ENCODE peak calls at places on chromosomes 5 and 9, in six cellular contexts. One of them, this sample, is unnamed.

GRCh38 chr9:127742435-127743088 is 7.5 kb upstream of the TOR2A start:
- DNase-seq in lower lobe of right lung: no peak
- DNase-seq in HuH-7.5: peak; percentile 88
- DNase-seq in activated CD4-positive, alpha-beta T cell treated with anti-CD3 and anti-CD28 coated beads, Interleukin-2, amount 50 U/mL, for 1 hour: no peak
- DNase-seq in left kidney: peak; percentile 98
- DNase-seq in right atrium auricular region: no peak
- DNase-seq in this sample: no peak

GRCh38 chr5:33837301-33837700 is 54.5 kb downstream of the ADAMTS12 start:
- DNase-seq in HuH-7.5: no peak
- DNase-seq in activated CD4-positive, alpha-beta T cell treated with anti-CD3 and anti-CD28 coated beads, Interleukin-2, amount 50 U/mL, for 1 hour: no peak
- DNase-seq in right atrium auricular region: no peak
- DNase-seq in left kidney: no peak
- DNase-seq in lower lobe of right lung: no peak
- DNase-seq in this sample: no peak

GRCh38 chr9:129544766-129545165 is 76.1 kb downstream of the C9orf50 start:
- DNase-seq in left kidney: no peak
- DNase-seq in lower lobe of right lung: no peak
- DNase-seq in right atrium auricular region: no peak
- DNase-seq in HuH-7.5: no peak
- DNase-seq in activated CD4-positive, alpha-beta T cell treated with anti-CD3 and anti-CD28 coated beads, Interleukin-2, amount 50 U/mL, for 1 hour: no peak
- DNase-seq in this sample: no peak

GRCh38 chr5:143427122-143427735 is 23.7 kb upstream of the NR3C1 start:
- DNase-seq in left kidney: no peak
- DNase-seq in lower lobe of right lung: no peak
- DNase-seq in HuH-7.5: no peak
- DNase-seq in activated CD4-positive, alpha-beta T cell treated with anti-CD3 and anti-CD28 coated beads, Interleukin-2, amount 50 U/mL, for 1 hour: no peak
- DNase-seq in right atrium auricular region: no peak
- DNase-seq in this sample: no peak

GRCh38 chr5:72244862-72245371 is 75.1 kb downstream of the MRPS27 start:
- DNase-seq in right atrium auricular region: no peak
- DNase-seq in HuH-7.5: peak; percentile 3
- DNase-seq in left kidney: peak; percentile 64
- DNase-seq in activated CD4-positive, alpha-beta T cell treated with anti-CD3 and anti-CD28 coated beads, Interleukin-2, amount 50 U/mL, for 1 hour: no peak
- DNase-seq in lower lobe of right lung: no peak
- DNase-seq in this sample: no peak

GRCh38 chr9:88530051-88530450 is 4.9 kb upstream of the NXNL2 start:
- DNase-seq in activated CD4-positive, alpha-beta T cell treated with anti-CD3 and anti-CD28 coated beads, Interleukin-2, amount 50 U/mL, for 1 hour: no peak
- DNase-seq in left kidney: no peak
- DNase-seq in right atrium auricular region: no peak
- DNase-seq in lower lobe of right lung: no peak
- DNase-seq in HuH-7.5: no peak
- DNase-seq in this sample: no peak

GRCh38 chr9:94630833-94631232 is 8.5 kb downstream of the FBP1 start:
- DNase-seq in left kidney: peak; percentile 38
- DNase-seq in HuH-7.5: no peak
- DNase-seq in activated CD4-positive, alpha-beta T cell treated with anti-CD3 and anti-CD28 coated beads, Interleukin-2, amount 50 U/mL, for 1 hour: no peak
- DNase-seq in lower lobe of right lung: no peak
- DNase-seq in right atrium auricular region: no peak
- DNase-seq in this sample: no peak

GRCh38 chr5:111530298-111530740 is 18.0 kb upstream of the STARD4 start:
- DNase-seq in left kidney: peak; percentile 61
- DNase-seq in activated CD4-positive, alpha-beta T cell treated with anti-CD3 and anti-CD28 coated beads, Interleukin-2, amount 50 U/mL, for 1 hour: peak; percentile 83
- DNase-seq in HuH-7.5: no peak
- DNase-seq in lower lobe of right lung: peak; percentile 86
- DNase-seq in right atrium auricular region: peak; percentile 81
- DNase-seq in this sample: no peak

GRCh38 chr9:134234001-134234660 is 69.8 kb upstream of the RNU6ATAC start:
- DNase-seq in activated CD4-positive, alpha-beta T cell treated with anti-CD3 and anti-CD28 coated beads, Interleukin-2, amount 50 U/mL, for 1 hour: no peak
- DNase-seq in right atrium auricular region: no peak
- DNase-seq in lower lobe of right lung: no peak
- DNase-seq in left kidney: no peak
- DNase-seq in HuH-7.5: no peak
- DNase-seq in this sample: no peak

GRCh38 chr5:177524539-177524900 is 7.8 kb upstream of the DDX41 start:
- DNase-seq in lower lobe of right lung: no peak
- DNase-seq in left kidney: no peak
- DNase-seq in right atrium auricular region: no peak
- DNase-seq in HuH-7.5: no peak
- DNase-seq in activated CD4-positive, alpha-beta T cell treated with anti-CD3 and anti-CD28 coated beads, Interleukin-2, amount 50 U/mL, for 1 hour: no peak
- DNase-seq in this sample: peak; percentile 86

GRCh38 chr5:53712327-53712726 is 151.9 kb downstream of the NDUFS4 start:
- DNase-seq in HuH-7.5: no peak
- DNase-seq in right atrium auricular region: no peak
- DNase-seq in left kidney: no peak
- DNase-seq in lower lobe of right lung: no peak
- DNase-seq in activated CD4-positive, alpha-beta T cell treated with anti-CD3 and anti-CD28 coated beads, Interleukin-2, amount 50 U/mL, for 1 hour: no peak
- DNase-seq in this sample: no peak

GRCh38 chr9:119533509-119533908 is 164.3 kb upstream of the BRINP1 start:
- DNase-seq in left kidney: peak; percentile 89
- DNase-seq in activated CD4-positive, alpha-beta T cell treated with anti-CD3 and anti-CD28 coated beads, Interleukin-2, amount 50 U/mL, for 1 hour: no peak
- DNase-seq in HuH-7.5: no peak
- DNase-seq in right atrium auricular region: no peak
- DNase-seq in lower lobe of right lung: no peak
- DNase-seq in this sample: no peak

GRCh38 chr5:68446487-68446894 is 230.9 kb downstream of the PIK3R1 start:
- DNase-seq in lower lobe of right lung: no peak
- DNase-seq in HuH-7.5: no peak
- DNase-seq in left kidney: no peak
- DNase-seq in activated CD4-positive, alpha-beta T cell treated with anti-CD3 and anti-CD28 coated beads, Interleukin-2, amount 50 U/mL, for 1 hour: no peak
- DNase-seq in right atrium auricular region: no peak
- DNase-seq in this sample: no peak

GRCh38 chr9:121840838-121841760 is 189.7 kb downstream of the DAB2IP start:
- DNase-seq in right atrium auricular region: no peak
- DNase-seq in HuH-7.5: no peak
- DNase-seq in activated CD4-positive, alpha-beta T cell treated with anti-CD3 and anti-CD28 coated beads, Interleukin-2, amount 50 U/mL, for 1 hour: no peak
- DNase-seq in left kidney: peak; percentile 88
- DNase-seq in lower lobe of right lung: no peak
- DNase-seq in this sample: peak; percentile 63

GRCh38 chr5:57527875-57528274 is 45.3 kb upstream of the ACTBL2 start:
- DNase-seq in lower lobe of right lung: no peak
- DNase-seq in right atrium auricular region: no peak
- DNase-seq in HuH-7.5: no peak
- DNase-seq in activated CD4-positive, alpha-beta T cell treated with anti-CD3 and anti-CD28 coated beads, Interleukin-2, amount 50 U/mL, for 1 hour: no peak
- DNase-seq in left kidney: peak; percentile 70
- DNase-seq in this sample: no peak

GRCh38 chr9:78130004-78130403 is 98.4 kb upstream of the GNAQ start:
- DNase-seq in activated CD4-positive, alpha-beta T cell treated with anti-CD3 and anti-CD28 coated beads, Interleukin-2, amount 50 U/mL, for 1 hour: no peak
- DNase-seq in left kidney: peak; percentile 47
- DNase-seq in lower lobe of right lung: peak; percentile 57
- DNase-seq in HuH-7.5: no peak
- DNase-seq in right atrium auricular region: no peak
- DNase-seq in this sample: no peak

GRCh38 chr5:143933434-143933833 is 121.5 kb downstream of the HMHB1 start:
- DNase-seq in lower lobe of right lung: no peak
- DNase-seq in HuH-7.5: no peak
- DNase-seq in left kidney: no peak
- DNase-seq in activated CD4-positive, alpha-beta T cell treated with anti-CD3 and anti-CD28 coated beads, Interleukin-2, amount 50 U/mL, for 1 hour: no peak
- DNase-seq in right atrium auricular region: no peak
- DNase-seq in this sample: no peak

GRCh38 chr5:173884402-173885053 is 3.6 kb upstream of the CPEB4 start:
- DNase-seq in activated CD4-positive, alpha-beta T cell treated with anti-CD3 and anti-CD28 coated beads, Interleukin-2, amount 50 U/mL, for 1 hour: peak; percentile 23
- DNase-seq in HuH-7.5: no peak
- DNase-seq in left kidney: no peak
- DNase-seq in right atrium auricular region: no peak
- DNase-seq in lower lobe of right lung: peak; percentile 44
- DNase-seq in this sample: no peak

GRCh38 chr5:10511741-10512640 is 51.9 kb upstream of the ANKRD33B start:
- DNase-seq in HuH-7.5: no peak
- DNase-seq in left kidney: no peak
- DNase-seq in right atrium auricular region: no peak
- DNase-seq in lower lobe of right lung: no peak
- DNase-seq in activated CD4-positive, alpha-beta T cell treated with anti-CD3 and anti-CD28 coated beads, Interleukin-2, amount 50 U/mL, for 1 hour: no peak
- DNase-seq in this sample: no peak

GRCh38 chr5:107542428-107542827 is 128.3 kb downstream of the EFNA5 start:
- DNase-seq in HuH-7.5: peak; percentile 10
- DNase-seq in right atrium auricular region: peak; percentile 92
- DNase-seq in activated CD4-positive, alpha-beta T cell treated with anti-CD3 and anti-CD28 coated beads, Interleukin-2, amount 50 U/mL, for 1 hour: no peak
- DNase-seq in left kidney: no peak
- DNase-seq in lower lobe of right lung: peak; percentile 73
- DNase-seq in this sample: no peak

GRCh38 chr9:78261403-78262001 is 25.6 kb downstream of the CEP78 start:
- DNase-seq in right atrium auricular region: no peak
- DNase-seq in lower lobe of right lung: no peak
- DNase-seq in activated CD4-positive, alpha-beta T cell treated with anti-CD3 and anti-CD28 coated beads, Interleukin-2, amount 50 U/mL, for 1 hour: no peak
- DNase-seq in left kidney: peak; percentile 49
- DNase-seq in HuH-7.5: no peak
- DNase-seq in this sample: no peak

GRCh38 chr5:94010814-94011213 is 269.4 kb upstream of the POU5F2 start:
- DNase-seq in HuH-7.5: no peak
- DNase-seq in right atrium auricular region: no peak
- DNase-seq in left kidney: no peak
- DNase-seq in activated CD4-positive, alpha-beta T cell treated with anti-CD3 and anti-CD28 coated beads, Interleukin-2, amount 50 U/mL, for 1 hour: no peak
- DNase-seq in lower lobe of right lung: no peak
- DNase-seq in this sample: no peak

GRCh38 chr5:177373806-177374205 is 10.4 kb upstream of the SLC34A1 start:
- DNase-seq in right atrium auricular region: no peak
- DNase-seq in lower lobe of right lung: no peak
- DNase-seq in left kidney: no peak
- DNase-seq in activated CD4-positive, alpha-beta T cell treated with anti-CD3 and anti-CD28 coated beads, Interleukin-2, amount 50 U/mL, for 1 hour: no peak
- DNase-seq in HuH-7.5: no peak
- DNase-seq in this sample: no peak

GRCh38 chr9:133901184-133901835 is 90.8 kb downstream of the VAV2 start:
- DNase-seq in activated CD4-positive, alpha-beta T cell treated with anti-CD3 and anti-CD28 coated beads, Interleukin-2, amount 50 U/mL, for 1 hour: no peak
- DNase-seq in right atrium auricular region: no peak
- DNase-seq in left kidney: no peak
- DNase-seq in HuH-7.5: no peak
- DNase-seq in lower lobe of right lung: no peak
- DNase-seq in this sample: no peak

GRCh38 chr9:86891091-86891490 is 56.2 kb downstream of the GAS1 start:
- DNase-seq in activated CD4-positive, alpha-beta T cell treated with anti-CD3 and anti-CD28 coated beads, Interleukin-2, amount 50 U/mL, for 1 hour: no peak
- DNase-seq in left kidney: no peak
- DNase-seq in right atrium auricular region: no peak
- DNase-seq in lower lobe of right lung: no peak
- DNase-seq in HuH-7.5: no peak
- DNase-seq in this sample: no peak

GRCh38 chr9:90365646-90366045 is 277.0 kb downstream of the DIRAS2 start:
- DNase-seq in lower lobe of right lung: no peak
- DNase-seq in HuH-7.5: no peak
- DNase-seq in left kidney: no peak
- DNase-seq in activated CD4-positive, alpha-beta T cell treated with anti-CD3 and anti-CD28 coated beads, Interleukin-2, amount 50 U/mL, for 1 hour: no peak
- DNase-seq in right atrium auricular region: no peak
- DNase-seq in this sample: no peak

GRCh38 chr5:165574140-165574539 is 2068.7 kb downstream of the MAT2B start:
- DNase-seq in lower lobe of right lung: no peak
- DNase-seq in HuH-7.5: no peak
- DNase-seq in left kidney: no peak
- DNase-seq in right atrium auricular region: no peak
- DNase-seq in activated CD4-positive, alpha-beta T cell treated with anti-CD3 and anti-CD28 coated beads, Interleukin-2, amount 50 U/mL, for 1 hour: no peak
- DNase-seq in this sample: no peak

This sample was measured in chondrocyte.